ENCODE peak calls at places on chromosome 16, in five cellular contexts. Y is PC-3, W is heart right ventricle, L is mucosa of descending colon, H is lung. Q is an unnamed sample.

GRCh38 chr16:30721606-30722005 is 22.6 kb downstream of the SRCAP start:
- DNase-seq in Y (peak), W (no peak), L (no peak), H (no peak), Q (no peak)

GRCh38 chr16:87739801-87740200 is 26.0 kb downstream of the KLHDC4 start:
- DNase-seq in Y (no peak), W (no peak), L (no peak), H (no peak), Q (peak)

GRCh38 chr16:85605051-85605911 is 7.8 kb upstream of the GSE1 start:
- DNase-seq in Y (no peak), W (no peak), L (peak), H (no peak), Q (no peak)

GRCh38 chr16:53732296-53732929 is 28.5 kb downstream of the FTO start:
- DNase-seq in Y (peak), W (no peak), L (peak), H (no peak), Q (no peak)

GRCh38 chr16:47377156-47377555 is 83.7 kb downstream of the ITFG1 start:
- DNase-seq in Y (peak), W (no peak), L (no peak), H (no peak), Q (peak)

GRCh38 chr16:81335669-81336068 is 20.9 kb downstream of the GAN start:
- DNase-seq in Y (no peak), W (no peak), L (no peak), H (no peak), Q (no peak)

GRCh38 chr16:72443809-72444208 is 271.9 kb upstream of the PMFBP1 start:
- DNase-seq in Y (no peak), W (no peak), L (no peak), H (no peak), Q (no peak)

GRCh38 chr16:49773534-49774486 is 82.1 kb downstream of the ZNF423 start:
- DNase-seq in Y (no peak), W (no peak), L (no peak), H (no peak), Q (no peak)

GRCh38 chr16:61194573-61194972 is 841.7 kb downstream of the CDH8 start:
- DNase-seq in Y (no peak), W (no peak), L (no peak), H (no peak), Q (no peak)

GRCh38 chr16:11253009-11253994 is 2.7 kb downstream of the SOCS1 start:
- DNase-seq in Y (no peak), W (no peak), L (no peak), H (no peak), Q (no peak)

GRCh38 chr16:30934827-30935557 is 11.6 kb downstream of the FBXL19 start:
- DNase-seq in Y (peak), W (no peak), L (peak), H (no peak), Q (peak)

GRCh38 chr16:29665294-29666077 is 2.4 kb downstream of the SPN start:
- DNase-seq in Y (no peak), W (no peak), L (no peak), H (no peak), Q (no peak)

GRCh38 chr16:6558133-6558532 is 774.5 kb upstream of the RBFOX1 start:
- DNase-seq in Y (no peak), W (no peak), L (no peak), H (no peak), Q (no peak)

GRCh38 chr16:72501739-72502653 is 330.0 kb upstream of the PMFBP1 start:
- DNase-seq in Y (peak), W (peak), L (peak), H (peak), Q (peak)

GRCh38 chr16:10511829-10512228 is 68.6 kb downstream of the EMP2 start:
- DNase-seq in Y (peak), W (no peak), L (no peak), H (no peak), Q (no peak)

GRCh38 chr16:13064821-13065220 is 163.4 kb downstream of the SHISA9 start:
- DNase-seq in Y (no peak), W (no peak), L (no peak), H (no peak), Q (no peak)

GRCh38 chr16:30946671-30947532 is 2.0 kb upstream of the ORAI3 start:
- DNase-seq in Y (no peak), W (no peak), L (no peak), H (no peak), Q (no peak)

GRCh38 chr16:65318138-65318537 is 196.3 kb upstream of the CDH11 start:
- DNase-seq in Y (no peak), W (no peak), L (no peak), H (no peak), Q (no peak)

GRCh38 chr16:64626771-64627170 is 495.1 kb downstream of the CDH11 start:
- DNase-seq in Y (no peak), W (no peak), L (no peak), H (no peak), Q (peak)

GRCh38 chr16:75555213-75555706 is 792 bp downstream of the TMEM231 start:
- DNase-seq in Y (peak), W (peak), L (peak), H (peak), Q (peak)

GRCh38 chr16:66408181-66409048 is 18.7 kb upstream of the BEAN1 start:
- DNase-seq in Y (peak), W (peak), L (peak), H (no peak), Q (peak)

GRCh38 chr16:88785106-88785924 is at the start of gene PIEZO1:
- DNase-seq in Y (peak), W (peak), L (peak), H (peak), Q (peak)

GRCh38 chr16:15954814-15955151 is 5.4 kb downstream of the ABCC1 start:
- DNase-seq in Y (no peak), W (no peak), L (no peak), H (no peak), Q (no peak)

GRCh38 chr16:1493746-1494094 is 560 bp downstream of the TELO2 start:
- DNase-seq in Y (no peak), W (no peak), L (no peak), H (no peak), Q (no peak)

GRCh38 chr16:85002643-85003042 is 8.7 kb downstream of the ZDHHC7 start:
- DNase-seq in Y (no peak), W (peak), L (peak), H (no peak), Q (no peak)

GRCh38 chr16:57568173-57568678 is 25.8 kb downstream of the ADGRG5 start:
- DNase-seq in Y (no peak), W (no peak), L (no peak), H (no peak), Q (no peak)

GRCh38 chr16:6232060-6232459 is 1100.6 kb upstream of the RBFOX1 start:
- DNase-seq in Y (no peak), W (no peak), L (no peak), H (no peak), Q (no peak)

GRCh38 chr16:48556913-48557351 is 53.0 kb downstream of the N4BP1 start:
- DNase-seq in Y (peak), W (no peak), L (no peak), H (no peak), Q (peak)

GRCh38 chr16:20944861-20945390 is 44.4 kb downstream of the LYRM1 start:
- DNase-seq in Y (peak), W (no peak), L (no peak), H (no peak), Q (peak)

GRCh38 chr16:1331712-1332617 is 1.5 kb upstream of the BAIAP3 start:
- DNase-seq in Y (peak), W (peak), L (peak), H (peak), Q (no peak)

GRCh38 chr16:71781741-71782140 is 26.9 kb downstream of the AP1G1 start:
- DNase-seq in Y (peak), W (no peak), L (no peak), H (no peak), Q (no peak)

GRCh38 chr16:24954137-24954536 is 61.0 kb downstream of the ARHGAP17 start:
- DNase-seq in Y (no peak), W (no peak), L (no peak), H (no peak), Q (no peak)

GRCh38 chr16:24953721-24954120 is 61.4 kb downstream of the ARHGAP17 start:
- DNase-seq in Y (no peak), W (no peak), L (peak), H (no peak), Q (no peak)

GRCh38 chr16:24950275-24950674 is 64.9 kb downstream of the ARHGAP17 start:
- DNase-seq in Y (peak), W (no peak), L (peak), H (no peak), Q (peak)

GRCh38 chr16:24957887-24958286 is 57.3 kb downstream of the ARHGAP17 start:
- DNase-seq in Y (no peak), W (no peak), L (peak), H (no peak), Q (no peak)

GRCh38 chr16:24955975-24956731 is 59.0 kb downstream of the ARHGAP17 start:
- DNase-seq in Y (no peak), W (peak), L (no peak), H (no peak), Q (no peak)
- TF ChIP-seq CTCF in Y (no peak), W (no peak), L (no peak), H (no peak), Q (no peak)

DNA sequence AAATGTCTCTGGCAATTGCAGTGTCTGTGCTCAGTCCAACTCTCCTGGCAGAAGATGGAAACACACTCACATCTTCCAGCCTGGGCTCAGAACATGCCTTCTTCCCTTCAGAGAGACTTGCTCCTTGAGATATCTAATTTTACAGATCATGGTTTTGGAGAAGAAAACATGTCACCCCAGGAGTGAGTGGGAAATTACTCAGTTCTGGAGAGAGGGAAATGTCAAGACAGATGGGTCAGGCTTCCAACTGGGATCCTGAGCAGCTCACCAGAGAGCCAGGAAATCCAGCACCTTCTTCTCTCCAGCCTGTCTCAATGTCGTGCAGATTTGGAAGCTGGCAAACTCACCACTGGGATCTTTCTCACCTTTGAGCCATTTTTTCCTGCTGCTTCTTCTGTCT is 494.5 kb downstream of the HS3ST4 start:
- DNase-seq in Y (no peak), W (no peak), L (no peak), H (no peak), Q (no peak)
- TF ChIP-seq CTCF in Y (no peak), W (no peak), L (no peak), H (no peak), Q (no peak)

DNA sequence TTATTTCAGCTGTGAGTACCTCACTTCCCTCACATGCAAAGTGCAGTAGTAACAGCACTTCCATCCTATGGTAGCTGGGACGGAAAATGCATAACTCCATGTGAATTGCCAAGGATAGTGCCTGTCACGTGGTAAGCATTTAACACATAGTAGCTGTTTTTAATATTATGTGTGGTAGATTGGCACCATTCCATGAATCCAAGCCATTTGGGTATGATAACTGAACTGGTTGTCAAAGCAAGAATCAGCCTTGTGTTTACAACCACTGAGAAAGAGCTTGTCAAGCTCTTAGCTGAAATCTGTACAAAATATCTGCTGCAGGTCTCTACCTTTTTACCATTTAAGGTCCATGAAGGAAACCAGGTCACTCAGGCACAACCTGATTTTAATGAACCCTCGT is 345.8 kb downstream of the CDH13 start:
- DNase-seq in Y (no peak), W (no peak), L (no peak), H (no peak), Q (no peak)
- TF ChIP-seq CTCF in Y (no peak), W (no peak), L (no peak), H (no peak), Q (no peak)

GRCh38 chr16:4338712-4339299 is 12.3 kb downstream of the PAM16 start:
- DNase-seq in Y (no peak), W (no peak), L (no peak), H (no peak), Q (no peak)

GRCh38 chr16:4339455-4339854 is 11.7 kb downstream of the PAM16 start:
- DNase-seq in Y (no peak), W (no peak), L (no peak), H (no peak), Q (no peak)

GRCh38 chr16:4341250-4341649 is 9.9 kb downstream of the PAM16 start:
- DNase-seq in Y (no peak), W (no peak), L (no peak), H (no peak), Q (no peak)

GRCh38 chr16:4340443-4340842 is 10.7 kb downstream of the PAM16 start:
- DNase-seq in Y (no peak), W (no peak), L (no peak), H (no peak), Q (no peak)

DNA sequence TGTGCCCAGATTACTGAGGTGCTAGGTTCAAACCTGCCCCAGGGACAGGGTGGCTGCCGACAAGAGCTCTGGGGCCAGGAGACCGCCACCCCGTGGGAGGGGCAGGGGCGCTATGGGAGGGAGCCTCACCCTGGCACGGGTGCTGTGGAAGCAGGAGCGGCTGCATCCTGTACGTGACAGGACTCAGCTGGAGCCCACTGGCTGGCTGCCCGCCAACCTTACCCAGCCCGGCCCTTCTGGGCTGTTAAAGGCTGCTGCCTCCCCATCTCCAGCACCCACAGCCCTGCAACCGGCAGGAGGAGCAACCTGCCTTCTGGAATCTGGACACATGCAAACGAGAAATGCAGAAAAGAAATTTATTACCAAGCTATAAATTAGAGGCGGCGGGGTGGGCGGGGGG is 11.2 kb downstream of the PAM16 start:
- DNase-seq in Y (no peak), W (no peak), L (no peak), H (no peak), Q (no peak)
- TF ChIP-seq CTCF in Y (no peak), W (no peak), L (no peak), H (no peak), Q (no peak)

DNA sequence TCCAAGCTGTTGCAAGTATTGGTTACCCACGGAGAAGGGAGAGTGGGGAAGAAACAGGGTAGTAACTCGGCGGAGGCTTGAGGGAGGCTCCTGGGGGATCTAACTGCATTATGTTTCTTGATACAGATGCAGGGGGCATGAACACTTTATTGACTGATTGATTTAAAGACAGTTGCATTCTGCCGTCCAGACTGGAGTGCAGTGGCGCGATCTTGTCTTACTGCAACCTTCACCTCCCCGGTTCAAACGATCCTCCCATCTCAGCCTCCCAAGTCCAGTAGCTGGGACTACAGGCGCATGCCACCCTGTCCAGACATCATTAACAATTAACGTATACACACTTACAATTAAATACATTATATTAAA is 15.1 kb upstream of the ERN2 start:
- DNase-seq in Y (no peak), W (no peak), L (no peak), H (no peak), Q (peak)
- TF ChIP-seq CTCF in Y (no peak), W (no peak), L (no peak), H (no peak), Q (peak)

GRCh38 chr16:86632206-86632605 is 53.9 kb downstream of the FOXL1 start:
- DNase-seq in Y (peak), W (no peak), L (no peak), H (no peak), Q (no peak)
- TF ChIP-seq CTCF in Y (no peak), W (no peak), L (no peak), H (no peak), Q (no peak)

DNA sequence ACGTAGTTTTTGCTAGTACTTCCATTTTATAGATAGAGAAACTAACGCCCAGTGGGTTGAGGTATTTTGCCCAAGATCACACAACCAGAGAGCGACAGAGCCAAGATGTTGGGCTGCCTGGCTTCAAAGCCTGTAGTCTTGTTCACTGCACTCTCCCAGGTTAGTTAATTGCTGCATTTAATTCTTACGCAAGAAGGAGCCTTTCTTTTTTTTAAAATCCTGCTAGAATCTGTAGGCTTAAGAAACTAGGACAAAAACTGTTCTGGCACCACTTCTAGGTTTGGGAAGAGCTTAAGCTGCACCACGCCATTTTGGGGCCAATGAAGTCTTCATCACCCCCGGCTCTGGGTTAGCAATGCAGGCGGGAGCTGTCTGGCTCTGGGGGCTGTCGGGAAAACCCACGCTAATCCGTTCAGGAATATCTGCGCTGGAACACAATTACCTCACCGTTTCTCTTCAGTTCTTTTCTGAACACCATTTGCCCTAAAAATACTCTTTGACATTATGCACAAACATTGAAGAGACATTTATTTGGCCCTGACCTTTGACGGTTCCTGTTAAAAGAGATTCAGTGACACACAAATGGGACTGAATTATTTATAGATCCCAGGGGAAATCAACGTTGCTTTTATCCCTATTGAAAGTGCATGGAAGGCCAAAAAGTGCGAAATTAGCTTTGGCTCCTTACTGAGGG is 249.1 kb downstream of the HAPSTR1 start:
- DNase-seq in Y (no peak), W (no peak), L (no peak), H (no peak), Q (no peak)
- TF ChIP-seq CTCF in Y (no peak), W (no peak), L (no peak), H (no peak), Q (no peak)

GRCh38 chr16:83996481-83997252 is 28.6 kb downstream of the NECAB2 start:
- DNase-seq in Y (no peak), W (no peak), L (no peak), H (no peak), Q (no peak)
- TF ChIP-seq CTCF in Y (no peak), W (no peak), L (no peak), H (no peak), Q (no peak)

DNA sequence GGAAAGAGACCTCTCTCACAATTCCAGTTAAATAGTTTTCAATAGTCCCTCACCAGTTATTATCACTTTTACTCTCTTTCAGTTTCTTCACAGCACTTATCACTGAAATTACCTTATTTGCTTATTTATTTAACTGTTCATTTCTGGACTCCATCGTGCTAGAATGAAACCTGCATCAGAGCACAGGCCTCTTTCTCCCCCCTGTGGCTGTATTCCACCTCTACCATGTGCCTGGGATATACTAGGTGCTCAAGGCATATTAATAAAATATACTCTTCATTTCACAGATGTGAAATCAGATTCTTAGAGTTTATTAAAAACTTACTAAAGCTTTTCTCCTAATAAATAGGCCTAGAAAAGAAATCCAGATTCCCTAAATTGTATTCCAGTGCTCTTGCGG is 308.9 kb upstream of the MON1B start:
- DNase-seq in Y (peak), W (no peak), L (no peak), H (no peak), Q (peak)
- TF ChIP-seq CTCF in Y (peak), W (no peak), L (no peak), H (no peak), Q (peak)

GRCh38 chr16:56234737-56235136 is 43.4 kb downstream of the GNAO1 start:
- DNase-seq in Y (no peak), W (no peak), L (no peak), H (no peak), Q (no peak)
- TF ChIP-seq CTCF in Y (no peak), W (no peak), L (no peak), H (no peak), Q (no peak)

Q was measured in MCF 10A.